ENCODE peak calls at places on chromosomes 4 and X, in nine cellular contexts. P is psoas muscle, N is cardiac muscle cell, Y is heart right ventricle, D is thyroid gland, I is ovary, Z is GM23248, K is A549, U is HL-60. H is an unnamed sample.

GRCh38 chrX:70436380-70436779 is 8.3 kb upstream of the DLG3 start:
- DNase-seq in U (no peak), D (no peak), I (no peak), K (no peak), Z (peak; percentile 27), Y (no peak), N (peak; percentile 66), P (no peak), H (no peak)

GRCh38 chr4:82524570-82525152 is 37.1 kb downstream of the TMEM150C start:
- DNase-seq in K (no peak), Z (no peak), P (no peak), N (no peak), I (no peak), D (no peak), Y (no peak), U (no peak), H (no peak)

GRCh38 chrX:97119474-97120109 is 235.9 kb downstream of the RPA4 start:
- DNase-seq in P (no peak), Y (no peak), U (no peak), D (no peak), I (no peak), N (no peak), Z (no peak), K (no peak), H (no peak)

GRCh38 chr4:119550857-119551532 is 77.6 kb downstream of the PDE5A start:
- DNase-seq in Z (peak; percentile 48), N (no peak), Y (no peak), K (no peak), U (no peak), I (no peak), D (no peak), P (no peak), H (no peak)

GRCh38 chr4:184345573-184345922 is 127.9 kb upstream of the ENPP6 start:
- DNase-seq in I (no peak), U (no peak), N (peak; percentile 25), Z (no peak), D (peak; percentile 25), Y (peak; percentile 54), K (no peak), P (peak; percentile 74), H (no peak)

GRCh38 chrX:126551725-126552312 is 795 bp downstream of the DCAF12L1 start:
- DNase-seq in U (no peak), Y (peak; percentile 3), K (no peak), D (peak; percentile 1), N (no peak), P (no peak), I (no peak), Z (no peak), H (no peak)

GRCh38 chr4:153341575-153342090 is 2.9 kb upstream of the MND1 start:
- DNase-seq in D (no peak), Y (no peak), Z (peak; percentile 53), K (no peak), U (no peak), P (no peak), I (no peak), N (no peak), H (no peak)

GRCh38 chrX:110173192-110174175 is 144.4 kb downstream of the AMMECR1 start:
- DNase-seq in D (peak; percentile 35), U (no peak), P (no peak), Z (peak; percentile 33), N (no peak), K (peak; percentile 55), Y (no peak), I (no peak), H (no peak)

GRCh38 chrX:65985922-65986588 is 53.8 kb downstream of the VSIG4 start:
- DNase-seq in P (no peak), Z (peak; percentile 67), I (no peak), Y (no peak), D (peak; percentile 3), U (peak; percentile 57), N (peak; percentile 69), K (peak; percentile 25), H (no peak)

DNA sequence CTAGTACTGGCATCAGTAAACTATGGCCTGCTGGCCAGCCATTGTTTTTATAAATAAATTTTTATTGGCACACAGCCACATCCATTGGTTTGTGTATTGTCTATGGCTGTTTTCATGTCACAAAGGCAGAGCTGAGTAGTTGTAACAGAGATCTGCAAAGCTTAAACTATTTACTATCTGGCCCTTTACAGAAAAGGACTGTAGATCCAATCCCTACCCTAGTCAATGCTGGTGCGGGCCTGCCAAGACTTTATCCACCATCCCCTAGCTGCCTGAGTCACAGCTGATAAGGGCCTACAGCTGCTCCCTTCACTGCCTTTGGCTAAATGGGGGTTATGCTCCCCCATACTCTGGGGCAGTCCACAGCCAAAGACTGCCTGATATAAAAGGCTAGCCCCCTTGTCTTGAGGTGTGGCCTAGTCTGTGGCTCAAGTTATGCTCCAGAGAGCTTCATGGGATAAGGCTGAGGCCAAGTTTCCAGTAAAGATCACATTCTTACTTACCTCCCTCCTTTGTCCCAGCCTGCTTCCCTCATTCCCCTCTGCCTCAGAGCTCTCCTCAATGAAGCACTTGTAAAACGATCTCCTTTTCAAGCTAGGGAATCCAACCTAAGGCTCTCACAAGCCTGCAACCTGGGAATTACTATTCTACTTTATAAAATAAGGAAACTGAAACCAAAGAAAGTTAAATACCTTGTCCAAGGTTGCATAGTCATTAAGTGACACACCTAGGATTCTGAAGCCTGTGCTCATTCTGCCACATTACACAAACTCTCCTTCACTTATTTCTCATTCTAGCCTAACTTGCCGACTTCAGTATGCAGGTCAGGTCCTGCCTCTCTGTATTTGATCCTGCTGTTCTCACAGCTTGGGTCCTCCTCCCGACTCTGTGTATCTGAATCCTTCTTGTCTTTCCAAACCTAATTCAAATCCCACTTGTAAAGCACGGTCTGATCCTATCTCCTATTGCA is 20.7 kb downstream of the ACE2 start:
- DNase-seq in N (no peak), Y (peak; percentile 31), Z (no peak), D (no peak), K (no peak), I (peak; percentile 30), P (no peak), U (no peak), H (no peak)
- H3K27ac ChIP-seq in N (peak overlapping the region; percentile 2), Y (peak overlapping the region; percentile 66), Z (no peak overlapping the region), D (peak overlapping the region; percentile 65), K (no peak overlapping the region), I (no peak overlapping the region), P (no peak overlapping the region), U (no peak overlapping the region), H (no peak overlapping the region)

DNA sequence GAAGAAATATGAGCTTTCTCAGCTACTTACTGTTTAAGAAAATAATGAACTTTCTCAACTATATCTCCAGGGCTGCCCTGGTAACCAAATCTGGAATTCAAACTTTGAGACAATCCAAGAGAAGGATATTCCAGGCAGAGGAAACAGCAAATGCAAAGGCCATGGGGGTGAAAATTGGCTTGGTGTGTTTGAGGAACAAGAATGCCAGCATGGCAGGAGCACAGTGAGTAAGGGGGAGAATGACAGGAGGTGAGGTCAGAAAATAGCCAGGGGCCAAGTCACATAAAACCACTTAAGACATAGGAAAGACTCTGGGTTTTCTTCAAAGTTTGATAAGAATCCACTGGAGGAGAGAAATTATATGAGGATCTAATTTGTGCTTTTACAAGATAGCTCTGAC is 27.2 kb upstream of the BTC start:
- DNase-seq in P (no peak), N (no peak), U (no peak), I (no peak), Y (no peak), Z (no peak), D (no peak), K (no peak), H (no peak)
- H3K27ac ChIP-seq in P (no peak overlapping the region), N (no peak overlapping the region), U (no peak overlapping the region), I (no peak overlapping the region), Y (no peak overlapping the region), Z (no peak overlapping the region), D (no peak overlapping the region), K (no peak overlapping the region), H (no peak overlapping the region)

GRCh38 chr4:48268956-48269860 is at the start of gene TEC:
- DNase-seq in P (peak; percentile 61), D (peak; percentile 63), N (peak; percentile 60), Z (peak; percentile 49), U (peak; percentile 45), K (peak; percentile 38), Y (peak; percentile 61), I (peak; percentile 26), H (no peak)

GRCh38 chr4:48269861-48270515 is 350 bp upstream of the TEC start:
- DNase-seq in Z (peak; percentile 82), U (peak; percentile 68), P (peak; percentile 94), N (peak; percentile 94), I (peak; percentile 84), Y (peak; percentile 93), D (peak; percentile 98), K (peak; percentile 76), H (peak; percentile 51)

GRCh38 chr4:48271626-48272025 is 2.0 kb upstream of the TEC start:
- DNase-seq in Y (no peak), P (no peak), I (no peak), N (no peak), U (no peak), K (no peak), Z (no peak), D (no peak), H (no peak)

GRCh38 chr4:48271048-48271452 is 1.4 kb upstream of the TEC start:
- DNase-seq in I (no peak), K (no peak), N (no peak), D (no peak), Z (no peak), Y (no peak), P (no peak), U (no peak), H (no peak)

DNA sequence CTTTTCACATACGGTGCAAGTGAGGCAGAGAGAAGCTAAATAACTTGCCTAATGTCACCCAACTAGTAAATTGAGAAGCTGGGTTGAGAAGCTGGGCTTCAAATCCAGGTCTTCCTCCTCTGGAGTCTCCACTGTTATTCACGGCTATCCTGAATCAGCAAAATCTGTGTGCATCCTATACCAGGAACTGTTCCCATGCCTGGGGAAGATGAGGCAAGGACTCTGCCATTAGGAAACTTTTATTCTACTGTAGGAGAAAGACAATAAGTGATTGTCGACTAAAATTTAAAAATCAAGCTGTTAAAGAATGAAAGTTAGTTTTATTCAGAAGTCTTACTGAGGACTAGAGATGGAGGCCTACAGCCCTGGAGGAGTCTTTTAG is 869 bp upstream of the TEC start:
- DNase-seq in D (no peak), Z (no peak), Y (no peak), N (no peak), U (no peak), I (no peak), P (no peak), K (no peak), H (no peak)
- H3K27ac ChIP-seq in D (peak overlapping the region; percentile 84), Z (no peak overlapping the region), Y (peak overlapping the region; percentile 79), N (peak overlapping the region; percentile 59), U (peak overlapping the region; percentile 82), I (peak overlapping the region; percentile 62), P (peak overlapping the region; percentile 90), K (peak overlapping the region; percentile 76), H (no peak overlapping the region)

GRCh38 chr4:65645185-65645584 is 25.1 kb downstream of the EPHA5 start:
- DNase-seq in K (no peak), D (no peak), Y (no peak), I (no peak), Z (no peak), U (no peak), P (no peak), N (no peak), H (no peak)
- H3K27ac ChIP-seq in K (no peak overlapping the region), D (no peak overlapping the region), Y (no peak overlapping the region), I (no peak overlapping the region), Z (no peak overlapping the region), U (no peak overlapping the region), P (no peak overlapping the region), N (no peak overlapping the region), H (no peak overlapping the region)

H was measured in substantia nigra.